ENCODE peak calls at places on chromosomes 7 and 10, in eight cellular contexts. One of them, this sample, is unnamed.

GRCh38 chr7:155560982-155561686 is 14.8 kb upstream of the CNPY1 start:
- DNase-seq in GM12878: no peak
- DNase-seq in pancreas: no peak
- DNase-seq in uterus: no peak
- DNase-seq in GM10248: no peak
- DNase-seq in nephron progenitor cell: no peak
- DNase-seq in transverse colon: no peak
- DNase-seq in astrocyte: no peak
- DNase-seq in this sample: no peak

GRCh38 chr10:59181668-59182067 is 5.2 kb downstream of the PHYHIPL start:
- DNase-seq in nephron progenitor cell: no peak
- DNase-seq in uterus: no peak
- DNase-seq in GM10248: peak; percentile 34
- DNase-seq in astrocyte: peak; percentile 46
- DNase-seq in GM12878: peak; percentile 17
- DNase-seq in transverse colon: no peak
- DNase-seq in pancreas: peak; percentile 32
- DNase-seq in this sample: peak; percentile 54

GRCh38 chr7:66740302-66740979 is at the start of gene RABGEF1:
- DNase-seq in GM10248: peak; percentile 97
- DNase-seq in transverse colon: peak; percentile 99
- DNase-seq in pancreas: peak; percentile 97
- DNase-seq in GM12878: peak; percentile 89
- DNase-seq in uterus: peak; percentile 97
- DNase-seq in astrocyte: peak; percentile 87
- DNase-seq in nephron progenitor cell: peak; percentile 98
- DNase-seq in this sample: peak; percentile 96

GRCh38 chr10:48449501-48450232 is 143.2 kb downstream of the MAPK8 start:
- DNase-seq in uterus: no peak
- DNase-seq in pancreas: no peak
- DNase-seq in GM10248: peak; percentile 21
- DNase-seq in transverse colon: no peak
- DNase-seq in nephron progenitor cell: no peak
- DNase-seq in astrocyte: no peak
- DNase-seq in GM12878: no peak
- DNase-seq in this sample: no peak

GRCh38 chr7:110600983-110601382 is 489.9 kb upstream of the LRRN3 start:
- DNase-seq in uterus: no peak
- DNase-seq in nephron progenitor cell: no peak
- DNase-seq in GM10248: no peak
- DNase-seq in pancreas: no peak
- DNase-seq in transverse colon: no peak
- DNase-seq in GM12878: no peak
- DNase-seq in astrocyte: no peak
- DNase-seq in this sample: no peak

GRCh38 chr7:44471850-44472249 is 18.6 kb downstream of the NUDCD3 start:
- DNase-seq in GM10248: no peak
- DNase-seq in pancreas: no peak
- DNase-seq in nephron progenitor cell: no peak
- DNase-seq in astrocyte: peak; percentile 16
- DNase-seq in GM12878: no peak
- DNase-seq in uterus: no peak
- DNase-seq in transverse colon: no peak
- DNase-seq in this sample: no peak

GRCh38 chr7:30526163-30526562 is 21.5 kb upstream of the GGCT start:
- DNase-seq in pancreas: no peak
- DNase-seq in GM10248: no peak
- DNase-seq in astrocyte: no peak
- DNase-seq in transverse colon: no peak
- DNase-seq in nephron progenitor cell: no peak
- DNase-seq in GM12878: no peak
- DNase-seq in uterus: no peak
- DNase-seq in this sample: no peak

GRCh38 chr7:17185690-17186070 is 112.8 kb upstream of the AHR start:
- DNase-seq in GM10248: peak; percentile 48
- DNase-seq in GM12878: peak; percentile 59
- DNase-seq in uterus: no peak
- DNase-seq in nephron progenitor cell: no peak
- DNase-seq in astrocyte: peak; percentile 80
- DNase-seq in pancreas: no peak
- DNase-seq in transverse colon: no peak
- DNase-seq in this sample: peak; percentile 33

GRCh38 chr7:93574269-93574645 is 267 bp downstream of the CALCR start:
- DNase-seq in GM12878: no peak
- DNase-seq in GM10248: no peak
- DNase-seq in transverse colon: no peak
- DNase-seq in pancreas: no peak
- DNase-seq in nephron progenitor cell: peak; percentile 48
- DNase-seq in astrocyte: no peak
- DNase-seq in uterus: no peak
- DNase-seq in this sample: no peak

GRCh38 chr10:86688398-86688921 is 20.1 kb downstream of the LDB3 start:
- DNase-seq in nephron progenitor cell: peak; percentile 70
- DNase-seq in GM10248: peak; percentile 85
- DNase-seq in GM12878: no peak
- DNase-seq in pancreas: peak; percentile 68
- DNase-seq in uterus: peak; percentile 50
- DNase-seq in transverse colon: peak; percentile 63
- DNase-seq in astrocyte: peak; percentile 43
- DNase-seq in this sample: peak; percentile 84

GRCh38 chr10:43824934-43825333 is 176.3 kb upstream of the ZNF32 start:
- DNase-seq in astrocyte: peak; percentile 88
- DNase-seq in transverse colon: peak; percentile 41
- DNase-seq in uterus: peak; percentile 74
- DNase-seq in pancreas: no peak
- DNase-seq in nephron progenitor cell: no peak
- DNase-seq in GM10248: no peak
- DNase-seq in GM12878: no peak
- DNase-seq in this sample: no peak

GRCh38 chr7:29806793-29807178 is 478 bp downstream of the WIPF3 start:
- DNase-seq in GM12878: no peak
- DNase-seq in astrocyte: no peak
- DNase-seq in pancreas: no peak
- DNase-seq in transverse colon: peak; percentile 27
- DNase-seq in nephron progenitor cell: no peak
- DNase-seq in uterus: no peak
- DNase-seq in GM10248: no peak
- DNase-seq in this sample: no peak

GRCh38 chr7:157905740-157906461 is 569.1 kb downstream of the DNAJB6 start:
- DNase-seq in pancreas: no peak
- DNase-seq in GM10248: no peak
- DNase-seq in uterus: no peak
- DNase-seq in nephron progenitor cell: no peak
- DNase-seq in transverse colon: no peak
- DNase-seq in astrocyte: no peak
- DNase-seq in GM12878: no peak
- DNase-seq in this sample: no peak

DNA sequence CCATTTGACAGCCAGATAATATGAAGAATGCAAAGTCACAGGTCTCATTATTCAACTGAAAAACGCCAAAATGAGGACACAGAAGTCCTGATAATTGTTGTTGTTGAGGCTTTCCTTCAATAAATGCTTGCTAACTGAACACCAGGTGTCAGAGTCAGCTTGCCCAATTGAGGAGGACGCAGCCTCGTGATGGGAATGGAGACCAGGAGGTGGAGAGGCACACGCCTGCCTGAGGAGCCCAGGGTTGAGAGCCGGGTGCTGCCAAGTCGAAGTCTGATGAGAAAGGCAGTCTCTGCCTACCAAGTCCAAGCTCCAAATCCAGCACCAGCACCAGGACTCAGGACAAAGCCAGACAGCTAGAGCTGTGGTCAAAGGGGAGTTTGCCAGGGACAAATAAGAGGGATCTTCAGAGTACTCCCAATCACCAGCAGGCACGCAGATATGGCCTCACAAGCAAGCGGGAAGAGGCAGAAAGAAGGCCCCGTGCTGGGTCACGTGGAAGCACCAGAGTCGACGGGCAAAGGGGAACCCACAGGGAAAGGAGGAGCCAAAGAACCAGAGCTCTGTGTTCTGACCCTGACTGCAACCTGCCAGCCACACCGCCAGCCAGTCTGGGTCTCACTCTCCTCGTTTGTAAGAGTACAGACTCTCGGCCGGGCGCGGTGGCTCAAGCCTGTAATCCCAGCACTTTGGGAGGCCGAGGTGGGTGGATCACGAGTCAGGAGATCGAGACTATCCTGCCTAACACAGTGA is 47.6 kb downstream of the VOPP1 start:
- DNase-seq in GM12878: no peak
- DNase-seq in astrocyte: no peak
- DNase-seq in transverse colon: no peak
- DNase-seq in uterus: no peak
- DNase-seq in GM10248: no peak
- DNase-seq in pancreas: no peak
- DNase-seq in nephron progenitor cell: no peak
- DNase-seq in this sample: no peak
- TF ChIP-seq CTCF in GM12878: no peak
- TF ChIP-seq CTCF in astrocyte: no peak
- TF ChIP-seq CTCF in transverse colon: no peak
- TF ChIP-seq CTCF in uterus: no peak
- TF ChIP-seq CTCF in GM10248: no peak
- TF ChIP-seq CTCF in pancreas: no peak
- TF ChIP-seq CTCF in nephron progenitor cell: no peak
- TF ChIP-seq CTCF in this sample: no peak

GRCh38 chr10:113775681-113776294 is 24.3 kb downstream of the PLEKHS1 start:
- DNase-seq in GM12878: no peak
- DNase-seq in uterus: no peak
- DNase-seq in nephron progenitor cell: no peak
- DNase-seq in GM10248: no peak
- DNase-seq in transverse colon: no peak
- DNase-seq in pancreas: no peak
- DNase-seq in astrocyte: no peak
- DNase-seq in this sample: no peak
- TF ChIP-seq CTCF in GM12878: no peak
- TF ChIP-seq CTCF in uterus: no peak
- TF ChIP-seq CTCF in nephron progenitor cell: no peak
- TF ChIP-seq CTCF in GM10248: no peak
- TF ChIP-seq CTCF in transverse colon: no peak
- TF ChIP-seq CTCF in pancreas: no peak
- TF ChIP-seq CTCF in astrocyte: no peak
- TF ChIP-seq CTCF in this sample: no peak

DNA sequence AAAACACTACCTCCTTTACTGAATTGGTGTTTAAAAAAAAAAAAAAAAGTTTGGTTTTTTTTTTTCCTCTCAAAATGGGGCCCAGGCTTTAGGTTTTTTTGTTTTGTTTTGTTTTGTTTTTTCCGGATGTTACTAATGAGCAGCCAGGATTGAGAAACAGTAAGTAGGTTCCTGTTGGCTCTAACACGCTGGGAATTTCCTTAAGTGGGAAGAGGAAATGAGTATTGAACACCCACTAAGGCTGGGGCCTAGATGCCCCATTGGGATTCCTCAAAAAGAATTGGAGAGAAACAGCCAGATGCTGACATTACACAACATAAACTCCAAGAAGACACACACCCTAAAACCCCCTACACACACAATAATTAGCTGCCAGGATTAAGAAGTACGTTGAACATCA is 102.2 kb upstream of the NANOS1 start:
- DNase-seq in nephron progenitor cell: no peak
- DNase-seq in transverse colon: no peak
- DNase-seq in GM12878: no peak
- DNase-seq in uterus: no peak
- DNase-seq in pancreas: no peak
- DNase-seq in GM10248: no peak
- DNase-seq in astrocyte: no peak
- DNase-seq in this sample: no peak
- TF ChIP-seq CTCF in nephron progenitor cell: no peak
- TF ChIP-seq CTCF in transverse colon: no peak
- TF ChIP-seq CTCF in GM12878: no peak
- TF ChIP-seq CTCF in uterus: no peak
- TF ChIP-seq CTCF in pancreas: no peak
- TF ChIP-seq CTCF in GM10248: no peak
- TF ChIP-seq CTCF in astrocyte: no peak
- TF ChIP-seq CTCF in this sample: no peak

GRCh38 chr7:129434172-129434845 is at the start of gene STRIP2:
- DNase-seq in pancreas: peak; percentile 89
- DNase-seq in uterus: peak; percentile 87
- DNase-seq in GM12878: peak; percentile 40
- DNase-seq in astrocyte: peak; percentile 58
- DNase-seq in GM10248: peak; percentile 94
- DNase-seq in nephron progenitor cell: peak; percentile 99
- DNase-seq in transverse colon: peak; percentile 91
- DNase-seq in this sample: peak; percentile 94

GRCh38 chr7:129431911-129432643 is 2.2 kb upstream of the STRIP2 start:
- DNase-seq in nephron progenitor cell: no peak
- DNase-seq in GM12878: no peak
- DNase-seq in transverse colon: no peak
- DNase-seq in uterus: no peak
- DNase-seq in pancreas: no peak
- DNase-seq in astrocyte: no peak
- DNase-seq in GM10248: no peak
- DNase-seq in this sample: no peak

GRCh38 chr7:129434846-129435318 is 650 bp downstream of the STRIP2 start:
- DNase-seq in transverse colon: peak; percentile 7
- DNase-seq in GM12878: no peak
- DNase-seq in astrocyte: no peak
- DNase-seq in pancreas: peak; percentile 10
- DNase-seq in nephron progenitor cell: peak; percentile 55
- DNase-seq in uterus: peak; percentile 16
- DNase-seq in GM10248: no peak
- DNase-seq in this sample: no peak

GRCh38 chr7:129435414-129435829 is 1.2 kb downstream of the STRIP2 start:
- DNase-seq in pancreas: no peak
- DNase-seq in GM10248: no peak
- DNase-seq in transverse colon: no peak
- DNase-seq in astrocyte: no peak
- DNase-seq in nephron progenitor cell: no peak
- DNase-seq in GM12878: no peak
- DNase-seq in uterus: no peak
- DNase-seq in this sample: no peak

GRCh38 chr7:129433823-129434171 is 435 bp upstream of the STRIP2 start:
- DNase-seq in GM12878: no peak
- DNase-seq in nephron progenitor cell: no peak
- DNase-seq in astrocyte: no peak
- DNase-seq in transverse colon: no peak
- DNase-seq in pancreas: no peak
- DNase-seq in GM10248: peak; percentile 27
- DNase-seq in uterus: no peak
- DNase-seq in this sample: no peak
- TF ChIP-seq CTCF in GM12878: no peak
- TF ChIP-seq CTCF in nephron progenitor cell: no peak
- TF ChIP-seq CTCF in astrocyte: peak; percentile 9
- TF ChIP-seq CTCF in transverse colon: peak; percentile 12
- TF ChIP-seq CTCF in pancreas: no peak
- TF ChIP-seq CTCF in GM10248: no peak
- TF ChIP-seq CTCF in uterus: no peak
- TF ChIP-seq CTCF in this sample: no peak

This sample was measured in GM13977.